ENCODE peak calls at places on chromosomes 16 and 17, in seven cellular contexts. C is activated naive CD8-positive, alpha-beta T cell treated with anti-CD3 and anti-CD28 coated beads, Interleukin-2, amount 50 U/mL, for 24 hours; P is astrocyte of the hippocampus; W is astrocyte of the spinal cord; U is colonic mucosa; T is NCI-H2081; D is stimulated activated CD4-positive, alpha-beta T cell treated with anti-CD3 and anti-CD28 coated beads, Interleukin-15, amount 100 ng/mL, for 24 hours. N is an unnamed sample.

GRCh38 chr17:72158895-72159885 is 38.4 kb downstream of the SOX9 start:
- DNase-seq in W (no peak), T (peak), C (no peak), D (no peak), U (no peak), P (peak), N (no peak)

GRCh38 chr17:44918006-44918405 is 2.7 kb upstream of the GFAP start:
- DNase-seq in W (no peak), P (no peak), T (no peak), D (no peak), C (no peak), U (no peak), N (no peak)

GRCh38 chr17:64196626-64197025 is 66.4 kb downstream of the TEX2 start:
- DNase-seq in U (no peak), W (peak), C (no peak), P (peak), D (no peak), T (no peak), N (no peak)

GRCh38 chr17:28370035-28370743 is at the start of gene VTN:
- DNase-seq in C (no peak), T (no peak), U (no peak), P (peak), D (no peak), W (no peak), N (no peak)

GRCh38 chr16:24734382-24734781 is 4.9 kb downstream of the TNRC6A start:
- DNase-seq in U (no peak), T (no peak), D (no peak), P (no peak), C (no peak), W (no peak), N (no peak)

GRCh38 chr17:43706235-43706634 is 44.5 kb upstream of the MEOX1 start:
- DNase-seq in C (no peak), U (no peak), T (no peak), P (no peak), W (no peak), D (no peak), N (no peak)

GRCh38 chr16:24427840-24428239 is 111.5 kb upstream of the RBBP6 start:
- DNase-seq in T (no peak), P (no peak), C (no peak), D (no peak), W (no peak), U (no peak), N (no peak)

GRCh38 chr17:42422958-42423712 is at the start of gene CAVIN1:
- DNase-seq in P (peak), D (peak), U (peak), W (peak), C (peak), T (peak), N (no peak)

GRCh38 chr16:49881890-49882289 is 26.0 kb upstream of the ZNF423 start:
- DNase-seq in U (no peak), P (no peak), T (no peak), D (no peak), W (no peak), C (no peak), N (no peak)

GRCh38 chr16:7651803-7652570 is 319.3 kb downstream of the RBFOX1 start:
- DNase-seq in C (no peak), W (no peak), D (no peak), U (no peak), P (no peak), T (no peak), N (no peak)

GRCh38 chr17:56902350-56902749 is 11.5 kb downstream of the TRIM25 start:
- DNase-seq in P (peak), D (no peak), T (no peak), C (no peak), U (no peak), W (peak), N (no peak)

GRCh38 chr16:27500801-27501200 is 48.9 kb downstream of the GTF3C1 start:
- DNase-seq in T (no peak), W (no peak), C (no peak), D (no peak), U (no peak), P (peak), N (no peak)

GRCh38 chr16:48478418-48478817 is 93.2 kb upstream of the SIAH1 start:
- DNase-seq in C (no peak), T (no peak), D (no peak), U (no peak), P (no peak), W (no peak), N (no peak)

GRCh38 chr17:83077411-83077810 is 2.0 kb upstream of the METRNL start:
- DNase-seq in W (no peak), C (no peak), T (no peak), D (no peak), P (no peak), U (no peak), N (no peak)